ENCODE peak calls at places on chromosomes 7 and 10, in ten cellular contexts. C is psoas muscle, L is neuronal stem cell, N is GM23338, D is stomach, W is IMR-90, E is kidney, A is tibial artery, T is colonic mucosa, V is brain microvascular endothelial cell. F is an unnamed sample. For H3K36me3, the result is how much of the 10 kb centered on the place peaks cover.

GRCh38 chr7:52944916-52945315 is 90.5 kb upstream of the POM121L12 start:
- DNase-seq in C (no peak), L (no peak), N (no peak), D (no peak), W (no peak), E (no peak), A (no peak), T (no peak), V (no peak), F (no peak)

GRCh38 chr7:127245582-127245981 is 7.2 kb downstream of the GRM8 start:
- DNase-seq in C (no peak), L (no peak), N (no peak), D (no peak), W (no peak), E (no peak), A (no peak), T (no peak), V (no peak), F (no peak)

GRCh38 chr7:110522751-110523200 is 568.2 kb upstream of the LRRN3 start:
- DNase-seq in C (no peak), L (no peak), N (peak), D (no peak), W (no peak), E (no peak), A (no peak), T (peak), V (no peak), F (no peak)

GRCh38 chr7:6536262-6536770 is 14.9 kb downstream of the GRID2IP start:
- DNase-seq in C (no peak), L (no peak), N (peak), D (no peak), W (no peak), E (no peak), A (no peak), T (no peak), V (no peak), F (peak)

GRCh38 chr10:118106426-118106825 is 59.7 kb upstream of the RAB11FIP2 start:
- DNase-seq in C (no peak), L (no peak), N (peak), D (no peak), W (peak), E (no peak), A (no peak), T (peak), V (peak), F (no peak)

GRCh38 chr7:28726563-28726962 is 231.6 kb downstream of the TRIL start:
- DNase-seq in C (no peak), L (no peak), N (no peak), D (no peak), W (no peak), E (no peak), A (no peak), T (no peak), V (no peak), F (no peak)

GRCh38 chr10:7787150-7787856 is 490 bp downstream of the KIN start:
- DNase-seq in C (no peak), L (no peak), N (peak), D (no peak), W (peak), E (no peak), A (no peak), T (no peak), V (no peak), F (peak)

GRCh38 chr10:99760321-99760720 is 22.1 kb upstream of the ABCC2 start:
- DNase-seq in C (no peak), L (no peak), N (no peak), D (no peak), W (no peak), E (no peak), A (no peak), T (no peak), V (no peak), F (no peak)

GRCh38 chr10:80769700-80770160 is 232.0 kb downstream of the SH2D4B start:
- DNase-seq in C (no peak), L (no peak), N (peak), D (no peak), W (no peak), E (no peak), A (no peak), T (no peak), V (no peak), F (no peak)

GRCh38 chr7:5423272-5423843 is at the start of gene TNRC18:
- DNase-seq in C (peak), L (no peak), N (no peak), D (peak), W (no peak), E (peak), A (peak), T (peak), V (no peak), F (peak)

GRCh38 chr7:89605362-89605761 is 548.9 kb upstream of the STEAP1 start:
- DNase-seq in C (no peak), L (peak), N (no peak), D (no peak), W (no peak), E (no peak), A (no peak), T (no peak), V (no peak), F (no peak)

GRCh38 chr10:114525368-114525949 is 121.2 kb upstream of the AFAP1L2 start:
- DNase-seq in C (no peak), L (no peak), N (no peak), D (no peak), W (no peak), E (no peak), A (no peak), T (no peak), V (peak), F (no peak)

GRCh38 chr7:148484486-148484885 is 106.1 kb upstream of the C7orf33 start:
- DNase-seq in C (no peak), L (no peak), N (no peak), D (no peak), W (no peak), E (no peak), A (no peak), T (no peak), V (no peak), F (no peak)

GRCh38 chr7:129875160-129875559 is 77.6 kb downstream of the UBE2H start:
- DNase-seq in C (no peak), L (no peak), N (no peak), D (no peak), W (no peak), E (no peak), A (no peak), T (no peak), V (no peak), F (no peak)

GRCh38 chr10:34102237-34102673 is 712.8 kb downstream of the PARD3 start:
- DNase-seq in C (peak), L (no peak), N (no peak), D (no peak), W (peak), E (peak), A (peak), T (peak), V (peak), F (no peak)

GRCh38 chr7:100484636-100485114 is 948 bp downstream of the NYAP1 start:
- DNase-seq in C (no peak), L (no peak), N (no peak), D (no peak), W (no peak), E (no peak), A (no peak), T (no peak), V (no peak), F (no peak)

GRCh38 chr7:135919071-135919841 is 57.9 kb downstream of the MTPN start:
- DNase-seq in C (no peak), L (no peak), N (no peak), D (no peak), W (no peak), E (no peak), A (no peak), T (no peak), V (no peak), F (no peak)

GRCh38 chr10:132972149-132972985 is 30.0 kb upstream of the CFAP46 start:
- DNase-seq in C (no peak), L (no peak), N (no peak), D (no peak), W (no peak), E (no peak), A (peak), T (no peak), V (no peak), F (peak)

GRCh38 chr10:126409821-126410220 is 21.5 kb upstream of the ADAM12 start:
- DNase-seq in C (no peak), L (no peak), N (no peak), D (no peak), W (no peak), E (no peak), A (no peak), T (no peak), V (no peak), F (no peak)

GRCh38 chr10:77463967-77464745 is 173.5 kb downstream of the KCNMA1 start:
- DNase-seq in C (no peak), L (no peak), N (no peak), D (no peak), W (peak), E (no peak), A (no peak), T (no peak), V (peak), F (no peak)

GRCh38 chr10:89600041-89600440 is 45.0 kb downstream of the PANK1 start:
- DNase-seq in C (no peak), L (no peak), N (no peak), D (no peak), W (no peak), E (no peak), A (no peak), T (no peak), V (no peak), F (no peak)

GRCh38 chr10:108735380-108735779 is 1187.9 kb downstream of the XPNPEP1 start:
- DNase-seq in C (no peak), L (no peak), N (no peak), D (no peak), W (peak), E (no peak), A (no peak), T (no peak), V (no peak), F (no peak)

GRCh38 chr7:152862033-152862432 is 102.5 kb downstream of the ACTR3B start:
- DNase-seq in C (no peak), L (no peak), N (no peak), D (no peak), W (no peak), E (no peak), A (no peak), T (no peak), V (no peak), F (no peak)

GRCh38 chr7:91850455-91850854 is 30.0 kb downstream of the MTERF1 start:
- DNase-seq in C (no peak), L (no peak), N (no peak), D (no peak), W (peak), E (no peak), A (no peak), T (no peak), V (peak), F (no peak)

GRCh38 chr7:130566168-130566897 is 74.4 kb downstream of the MEST start:
- DNase-seq in C (peak), L (no peak), N (no peak), D (no peak), W (peak), E (no peak), A (no peak), T (no peak), V (peak), F (no peak)

GRCh38 chr7:36001546-36001945 is 151.5 kb upstream of the EEPD1 start:
- DNase-seq in C (no peak), L (no peak), N (no peak), D (no peak), W (peak), E (no peak), A (no peak), T (no peak), V (peak), F (no peak)

GRCh38 chr7:84009051-84009450 is 185.5 kb downstream of the SEMA3A start:
- DNase-seq in C (no peak), L (no peak), N (no peak), D (no peak), W (peak), E (no peak), A (no peak), T (no peak), V (no peak), F (no peak)

GRCh38 chr7:120989571-120990220 is 1.2 kb downstream of the CPED1 start:
- DNase-seq in C (peak), L (no peak), N (no peak), D (no peak), W (peak), E (peak), A (peak), T (no peak), V (no peak), F (no peak)

GRCh38 chr10:125999694-126000093 is 103.3 kb downstream of the FANK1 start:
- DNase-seq in C (no peak), L (no peak), N (no peak), D (no peak), W (no peak), E (no peak), A (no peak), T (no peak), V (no peak), F (no peak)

GRCh38 chr10:123893651-123894050 is 2.0 kb upstream of the CPXM2 start:
- DNase-seq in C (no peak), L (no peak), N (no peak), D (no peak), W (no peak), E (no peak), A (no peak), T (no peak), V (no peak), F (no peak)

GRCh38 chr10:111756541-111757061 is 427.0 kb downstream of the GPAM start:
- DNase-seq in C (peak), L (peak), N (peak), D (no peak), W (no peak), E (no peak), A (peak), T (peak), V (no peak), F (peak)

GRCh38 chr7:96527133-96527827 is 182.4 kb downstream of the SEM1 start:
- DNase-seq in C (no peak), L (no peak), N (no peak), D (no peak), W (no peak), E (no peak), A (no peak), T (no peak), V (no peak), F (no peak)

GRCh38 chr10:63521389-63522128 is at the start of gene REEP3:
- DNase-seq in C (peak), L (peak), N (peak), D (peak), W (peak), E (peak), A (peak), T (peak), V (peak), F (peak)

GRCh38 chr10:71176661-71177060 is 35.7 kb upstream of the UNC5B start:
- DNase-seq in C (no peak), L (no peak), N (peak), D (no peak), W (no peak), E (no peak), A (no peak), T (no peak), V (no peak), F (peak)

GRCh38 chr7:120733143-120733542 is 124.8 kb downstream of the TSPAN12 start:
- DNase-seq in C (no peak), L (no peak), N (no peak), D (no peak), W (peak), E (no peak), A (no peak), T (no peak), V (peak), F (no peak)

GRCh38 chr10:16646474-16647059 is 124.9 kb upstream of the C1QL3 start:
- DNase-seq in C (no peak), L (no peak), N (no peak), D (no peak), W (no peak), E (no peak), A (no peak), T (no peak), V (no peak), F (no peak)

GRCh38 chr10:77873558-77874380 is 52.8 kb downstream of the DLG5 start:
- DNase-seq in C (peak), L (no peak), N (no peak), D (peak), W (peak), E (peak), A (no peak), T (peak), V (peak), F (no peak)

DNA sequence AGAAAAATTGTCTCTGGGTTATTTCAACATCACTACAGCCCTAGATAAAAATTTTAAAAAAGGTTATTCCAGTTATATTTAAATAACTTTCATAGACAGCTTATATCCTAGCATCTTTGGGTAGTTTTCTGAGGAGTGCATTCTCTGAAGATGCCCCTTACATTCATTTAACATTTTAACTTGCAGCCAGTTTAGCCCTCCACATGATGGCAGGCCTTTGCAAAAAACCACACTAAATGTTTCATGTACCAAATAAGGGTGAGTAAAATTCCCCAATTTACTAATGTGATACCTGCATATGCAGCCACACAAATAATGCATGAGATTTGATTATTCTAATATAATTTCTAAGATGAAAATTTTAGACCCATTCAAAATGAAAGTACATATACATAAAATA is 108.4 kb upstream of the ZWINT start:
- DNase-seq in C (no peak), L (no peak), N (peak), D (no peak), W (no peak), E (no peak), A (no peak), T (no peak), V (no peak), F (no peak)
- H3K4me3 ChIP-seq in C (no peak), L (no peak), N (no peak), D (no peak), W (no peak), E (no peak), A (no peak), T (no peak), V (no peak), F (no peak)

GRCh38 chr10:13614530-13615332 is 28.0 kb downstream of the PRPF18 start:
- DNase-seq in C (no peak), L (no peak), N (peak), D (no peak), W (peak), E (no peak), A (peak), T (no peak), V (peak), F (peak)

GRCh38 chr10:13617146-13617545 is 30.4 kb downstream of the PRPF18 start:
- DNase-seq in C (no peak), L (no peak), N (no peak), D (no peak), W (peak), E (no peak), A (no peak), T (no peak), V (no peak), F (no peak)

GRCh38 chr10:13615650-13616049 is 28.9 kb downstream of the PRPF18 start:
- DNase-seq in C (no peak), L (no peak), N (peak), D (no peak), W (no peak), E (no peak), A (no peak), T (no peak), V (no peak), F (peak)

GRCh38 chr10:13613519-13613918 is 26.8 kb downstream of the PRPF18 start:
- DNase-seq in C (no peak), L (no peak), N (peak), D (no peak), W (peak), E (no peak), A (no peak), T (no peak), V (peak), F (no peak)

DNA sequence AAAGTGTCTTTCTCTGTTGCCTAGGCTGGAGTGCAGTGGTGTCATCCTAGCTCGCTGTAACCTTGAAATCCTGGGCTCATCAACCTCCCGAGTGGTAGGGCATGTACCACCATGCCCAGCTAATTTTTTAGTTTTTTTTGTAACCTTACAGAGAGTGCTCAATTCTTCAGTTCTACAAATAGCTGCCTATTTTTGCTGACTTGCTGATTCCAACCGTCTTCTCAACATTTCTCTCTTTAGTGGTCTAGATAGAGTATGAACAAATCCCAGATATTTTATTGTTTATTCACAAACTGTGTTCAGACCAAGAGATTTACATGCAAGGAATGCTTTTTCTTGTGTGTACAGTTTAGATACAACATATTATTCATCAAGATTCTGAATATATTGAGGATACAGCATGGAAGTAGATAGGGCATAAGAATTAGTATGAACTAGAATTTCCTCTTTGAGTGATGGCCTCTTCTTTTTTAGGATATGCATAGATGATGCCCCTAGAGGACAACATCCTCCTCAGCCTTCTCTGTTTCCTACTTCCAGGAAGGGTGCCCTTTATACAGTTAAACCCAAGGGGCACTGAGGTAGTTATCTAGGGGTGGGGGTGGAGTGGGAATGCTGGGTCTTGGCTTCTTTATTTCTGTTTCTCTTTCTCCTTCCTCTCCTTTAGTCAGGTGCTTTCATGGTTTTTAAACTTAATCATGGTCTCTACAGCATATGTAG is 26.0 kb downstream of the PRPF18 start:
- DNase-seq in C (no peak), L (no peak), N (no peak), D (no peak), W (no peak), E (no peak), A (no peak), T (no peak), V (no peak), F (no peak)
- H3K36me3 ChIP-seq in C (half or more), L (half or more), N (under half), D (under half), W (under half), E (under half), A (half or more), T (under half), V (under half), F (under half)

GRCh38 chr7:33986456-33986855 is 81.1 kb downstream of the BMPER start:
- DNase-seq in C (no peak), L (no peak), N (no peak), D (no peak), W (peak), E (no peak), A (no peak), T (no peak), V (no peak), F (no peak)
- H3K4me3 ChIP-seq in C (no peak), L (no peak), N (no peak), D (no peak), W (no peak), E (no peak), A (no peak), T (no peak), V (no peak), F (no peak)

DNA sequence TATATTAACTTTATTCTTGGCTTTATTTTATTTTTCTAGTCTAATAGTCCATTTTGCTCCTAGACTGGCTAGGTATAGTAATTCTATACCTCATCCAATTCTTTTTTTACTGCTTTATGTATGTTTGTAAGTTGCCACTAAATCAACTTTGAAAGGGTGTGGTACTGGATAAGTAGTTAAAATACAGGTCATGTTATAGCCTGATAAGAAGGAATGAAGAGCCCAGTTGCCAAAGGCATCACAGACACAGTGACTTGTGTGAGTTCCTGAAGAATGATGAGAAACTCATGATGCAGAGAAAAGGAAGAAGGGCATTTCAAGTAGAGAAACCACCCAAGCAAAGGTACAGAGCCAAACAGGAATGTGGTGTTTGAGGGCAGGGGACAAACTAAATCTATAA is 27.3 kb downstream of the NAPEPLD start:
- DNase-seq in C (no peak), L (no peak), N (no peak), D (no peak), W (no peak), E (no peak), A (no peak), T (no peak), V (no peak), F (no peak)
- H3K36me3 ChIP-seq in C (half or more), L (half or more), N (under half), D (under half), W (under half), E (under half), A (under half), T (under half), V (under half), F (under half)

GRCh38 chr7:2126621-2127020 is 106.1 kb downstream of the MAD1L1 start:
- DNase-seq in C (no peak), L (no peak), N (no peak), D (no peak), W (no peak), E (no peak), A (no peak), T (no peak), V (no peak), F (no peak)
- H3K4me3 ChIP-seq in C (no peak), L (no peak), N (no peak), D (no peak), W (no peak), E (no peak), A (no peak), T (no peak), V (no peak), F (no peak)

GRCh38 chr10:60795465-60796202 is 17.4 kb downstream of the CDK1 start:
- DNase-seq in C (no peak), L (no peak), N (no peak), D (no peak), W (no peak), E (no peak), A (no peak), T (no peak), V (no peak), F (no peak)
- H3K36me3 ChIP-seq in C (under half), L (half or more), N (under half), D (under half), W (under half), E (under half), A (under half), T (under half), V (under half), F (under half)

GRCh38 chr7:108290344-108291134 is 160.4 kb upstream of the LAMB4 start:
- DNase-seq in C (no peak), L (no peak), N (no peak), D (no peak), W (no peak), E (no peak), A (no peak), T (no peak), V (no peak), F (no peak)
- H3K4me3 ChIP-seq in C (no peak), L (no peak), N (no peak), D (no peak), W (no peak), E (peak), A (no peak), T (no peak), V (no peak), F (no peak)

GRCh38 chr10:96152437-96152836 is 22.3 kb downstream of the ZNF518A start:
- DNase-seq in C (no peak), L (no peak), N (no peak), D (no peak), W (no peak), E (no peak), A (no peak), T (no peak), V (no peak), F (no peak)
- H3K36me3 ChIP-seq in C (half or more), L (half or more), N (under half), D (under half), W (under half), E (under half), A (half or more), T (under half), V (under half), F (under half)